ENCODE peak calls at places on chromosomes 3 and 15, in seven cellular contexts. V is hepatocyte, O is choroid plexus epithelial cell, C is upper lobe of right lung, Q is SK-N-SH, T is heart left ventricle, J is brain microvascular endothelial cell. R is an unnamed sample.

GRCh38 chr15:74468341-74469032 is 7.5 kb upstream of the UBL7 start:
- DNase-seq in V (no peak), O (no peak), C (no peak), Q (no peak), T (no peak), J (no peak), R (no peak)

GRCh38 chr3:194884649-194885315 is 199.1 kb downstream of the FAM43A start:
- DNase-seq in V (no peak), O (no peak), C (no peak), Q (no peak), T (peak; percentile 67), J (no peak), R (no peak)

GRCh38 chr3:72432271-72432670 is 416.0 kb downstream of the SHQ1 start:
- DNase-seq in V (no peak), O (no peak), C (no peak), Q (no peak), T (no peak), J (no peak), R (peak; percentile 30)

GRCh38 chr3:127831723-127832172 is 9.4 kb upstream of the MGLL start:
- DNase-seq in V (no peak), O (peak; percentile 64), C (peak; percentile 87), Q (peak; percentile 67), T (peak; percentile 52), J (no peak), R (no peak)

GRCh38 chr15:66655511-66655910 is 46.5 kb upstream of the SMAD6 start:
- DNase-seq in V (no peak), O (no peak), C (no peak), Q (no peak), T (no peak), J (no peak), R (no peak)

GRCh38 chr3:13229291-13229949 is 156.2 kb upstream of the IQSEC1 start:
- DNase-seq in V (no peak), O (peak; percentile 31), C (no peak), Q (peak; percentile 71), T (no peak), J (peak; percentile 3), R (no peak)

GRCh38 chr3:122092460-122093165 is 37.5 kb downstream of the CD86 start:
- DNase-seq in V (peak; percentile 23), O (peak; percentile 25), C (peak; percentile 72), Q (no peak), T (peak; percentile 28), J (peak; percentile 29), R (no peak)

GRCh38 chr3:193780810-193781472 is 187.9 kb downstream of the OPA1 start:
- DNase-seq in V (peak; percentile 89), O (peak; percentile 71), C (peak; percentile 83), Q (peak; percentile 84), T (peak; percentile 72), J (peak; percentile 48), R (no peak)

GRCh38 chr15:92611995-92612745 is 43.4 kb downstream of the FAM174B start:
- DNase-seq in V (no peak), O (no peak), C (no peak), Q (peak; percentile 61), T (no peak), J (no peak), R (no peak)

GRCh38 chr15:39118510-39118909 is 462.4 kb upstream of the THBS1 start:
- DNase-seq in V (no peak), O (peak; percentile 59), C (no peak), Q (no peak), T (no peak), J (peak; percentile 52), R (no peak)

GRCh38 chr15:68735610-68736009 is 85.1 kb downstream of the ANP32A start:
- DNase-seq in V (no peak), O (no peak), C (no peak), Q (no peak), T (no peak), J (no peak), R (no peak)

GRCh38 chr3:129441215-129441614 is 1.2 kb downstream of the IFT122 start:
- DNase-seq in V (no peak), O (peak; percentile 13), C (no peak), Q (no peak), T (no peak), J (no peak), R (no peak)

GRCh38 chr3:129440648-129441190 is 695 bp downstream of the IFT122 start:
- DNase-seq in V (no peak), O (no peak), C (no peak), Q (no peak), T (no peak), J (no peak), R (no peak)

GRCh38 chr3:129442947-129443346 is 2.9 kb downstream of the IFT122 start:
- DNase-seq in V (no peak), O (no peak), C (no peak), Q (no peak), T (no peak), J (no peak), R (no peak)

GRCh38 chr3:129442486-129442885 is 2.5 kb downstream of the IFT122 start:
- DNase-seq in V (no peak), O (no peak), C (no peak), Q (no peak), T (no peak), J (no peak), R (no peak)

GRCh38 chr3:129441782-129442181 is 1.8 kb downstream of the IFT122 start:
- DNase-seq in V (no peak), O (peak; percentile 71), C (no peak), Q (peak; percentile 41), T (peak; percentile 40), J (no peak), R (no peak)
- H3K4me3 ChIP-seq in V (no peak overlapping the region), O (peak overlapping the region; percentile 1), C (peak overlapping the region; percentile 89), Q (no peak overlapping the region), T (peak overlapping the region; percentile 76), J (no peak overlapping the region), R (peak overlapping the region; percentile 86)

GRCh38 chr3:66719796-66720195 is 219.0 kb upstream of the LRIG1 start:
- DNase-seq in V (no peak), O (no peak), C (no peak), Q (no peak), T (no peak), J (no peak), R (no peak)

GRCh38 chr3:66712210-66712609 is 211.4 kb upstream of the LRIG1 start:
- DNase-seq in V (no peak), O (no peak), C (no peak), Q (no peak), T (no peak), J (no peak), R (no peak)

GRCh38 chr3:66720508-66720907 is 219.7 kb upstream of the LRIG1 start:
- DNase-seq in V (no peak), O (no peak), C (no peak), Q (no peak), T (no peak), J (no peak), R (no peak)

GRCh38 chr3:66715806-66716205 is 215.0 kb upstream of the LRIG1 start:
- DNase-seq in V (no peak), O (no peak), C (no peak), Q (no peak), T (no peak), J (no peak), R (no peak)
- TF ChIP-seq CTCF in V (no peak), O (no peak), C (no peak), Q (no peak), T (no peak), J (no peak), R (no peak)

GRCh38 chr3:114213262-114213668 is 24.1 kb downstream of the ZNF80 start:
- DNase-seq in V (no peak), O (peak; percentile 45), C (no peak), Q (no peak), T (no peak), J (peak; percentile 47), R (no peak)
- H3K4me3 ChIP-seq in V (no peak overlapping the region), O (no peak overlapping the region), C (peak overlapping the region; percentile 30), Q (no peak overlapping the region), T (peak overlapping the region; percentile 48), J (no peak overlapping the region), R (peak overlapping the region; percentile 41)

DNA sequence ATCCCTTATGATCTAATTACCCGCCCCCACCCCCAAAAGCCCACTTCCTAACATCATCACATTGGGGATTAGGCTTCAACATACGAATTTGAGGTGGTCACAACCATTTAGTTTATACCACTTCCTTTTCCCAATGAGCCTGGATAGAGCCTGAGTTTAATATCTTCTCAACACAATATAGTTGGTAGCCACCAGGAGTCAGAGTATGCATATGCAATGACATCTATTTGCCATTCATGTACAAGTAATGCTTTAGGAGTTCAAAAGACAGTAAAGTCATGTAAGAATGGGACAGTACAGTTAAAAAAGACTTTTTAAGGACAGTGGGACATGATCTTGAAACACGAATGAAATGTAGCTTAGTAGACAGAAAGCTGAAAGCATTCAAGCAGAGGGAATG is 172.4 kb downstream of the DCLK3 start:
- DNase-seq in V (no peak), O (peak; percentile 61), C (no peak), Q (no peak), T (no peak), J (peak; percentile 28), R (peak; percentile 10)
- TF ChIP-seq CTCF in V (no peak), O (peak; percentile 36), C (no peak), Q (peak; percentile 35), T (no peak), J (peak; percentile 14), R (peak; percentile 36)

GRCh38 chr15:63683343-63683951 is 86.3 kb downstream of the FBXL22 start:
- DNase-seq in V (no peak), O (no peak), C (no peak), Q (no peak), T (no peak), J (no peak), R (no peak)
- H3K4me3 ChIP-seq in V (no peak overlapping the region), O (no peak overlapping the region), C (no peak overlapping the region), Q (no peak overlapping the region), T (no peak overlapping the region), J (no peak overlapping the region), R (no peak overlapping the region)

DNA sequence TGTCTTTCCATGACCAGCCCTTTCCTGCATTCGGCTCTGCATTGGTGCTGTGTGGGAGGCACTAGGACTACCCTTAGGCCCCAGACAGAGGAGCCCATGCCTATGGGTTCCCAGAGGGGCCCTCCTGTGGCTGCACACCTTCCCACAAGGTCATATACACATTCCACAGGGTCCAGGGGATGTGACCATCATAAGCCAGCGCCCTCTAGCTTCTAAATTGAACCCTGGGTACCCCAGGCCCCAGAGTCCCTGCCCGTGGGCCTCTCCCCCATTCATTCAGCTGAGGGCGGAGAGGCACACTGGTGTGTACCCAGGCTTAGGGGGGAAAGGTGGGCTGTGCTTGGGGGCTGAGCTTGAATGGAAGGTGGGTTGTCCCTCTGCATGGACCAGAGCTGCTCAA is 10.2 kb upstream of the SLC6A6 start:
- DNase-seq in V (no peak), O (no peak), C (no peak), Q (no peak), T (no peak), J (no peak), R (no peak)
- TF ChIP-seq CTCF in V (no peak), O (peak; percentile 20), C (no peak), Q (peak; percentile 11), T (no peak), J (peak; percentile 14), R (peak; percentile 16)